ENCODE peak calls at places on chromosome 18, in six cellular contexts. One of them, this sample, is unnamed.

GRCh38 chr18:77262655-77263470 is 13.2 kb downstream of the GALR1 start:
- DNase-seq in spleen: no peak
- DNase-seq in iPS DF 6.9: no peak
- DNase-seq in colonic mucosa: no peak
- DNase-seq in left ventricle myocardium inferior: no peak
- DNase-seq in CD8-positive, alpha-beta T cell: no peak
- DNase-seq in this sample: no peak

GRCh38 chr18:44107187-44107586 is 573.5 kb upstream of the SETBP1 start:
- DNase-seq in spleen: no peak
- DNase-seq in iPS DF 6.9: no peak
- DNase-seq in colonic mucosa: no peak
- DNase-seq in left ventricle myocardium inferior: no peak
- DNase-seq in CD8-positive, alpha-beta T cell: no peak
- DNase-seq in this sample: no peak

GRCh38 chr18:36120297-36120696 is 8.8 kb downstream of the SLC39A6 start:
- DNase-seq in spleen: no peak
- DNase-seq in iPS DF 6.9: no peak
- DNase-seq in colonic mucosa: no peak
- DNase-seq in left ventricle myocardium inferior: no peak
- DNase-seq in CD8-positive, alpha-beta T cell: no peak
- DNase-seq in this sample: no peak

GRCh38 chr18:50737127-50737526 is 82.7 kb downstream of the MRO start:
- DNase-seq in spleen: no peak
- DNase-seq in iPS DF 6.9: no peak
- DNase-seq in colonic mucosa: no peak
- DNase-seq in left ventricle myocardium inferior: no peak
- DNase-seq in CD8-positive, alpha-beta T cell: no peak
- DNase-seq in this sample: no peak

GRCh38 chr18:58911766-58912165 is 47.1 kb downstream of the ZNF532 start:
- DNase-seq in spleen: no peak
- DNase-seq in iPS DF 6.9: no peak
- DNase-seq in colonic mucosa: no peak
- DNase-seq in left ventricle myocardium inferior: peak; percentile 26
- DNase-seq in CD8-positive, alpha-beta T cell: no peak
- DNase-seq in this sample: no peak

GRCh38 chr18:32287249-32287648 is 97.4 kb downstream of the MEP1B start:
- DNase-seq in spleen: no peak
- DNase-seq in iPS DF 6.9: no peak
- DNase-seq in colonic mucosa: no peak
- DNase-seq in left ventricle myocardium inferior: no peak
- DNase-seq in CD8-positive, alpha-beta T cell: no peak
- DNase-seq in this sample: no peak

GRCh38 chr18:26190506-26190905 is 35.7 kb upstream of the TAF4B start:
- DNase-seq in spleen: peak; percentile 88
- DNase-seq in iPS DF 6.9: no peak
- DNase-seq in colonic mucosa: no peak
- DNase-seq in left ventricle myocardium inferior: no peak
- DNase-seq in CD8-positive, alpha-beta T cell: peak; percentile 20
- DNase-seq in this sample: no peak

GRCh38 chr18:53971331-53971730 is 253.1 kb downstream of the MBD2 start:
- DNase-seq in spleen: no peak
- DNase-seq in iPS DF 6.9: no peak
- DNase-seq in colonic mucosa: no peak
- DNase-seq in left ventricle myocardium inferior: no peak
- DNase-seq in CD8-positive, alpha-beta T cell: no peak
- DNase-seq in this sample: no peak

GRCh38 chr18:23703057-23703986 is 14.1 kb downstream of the LAMA3 start:
- DNase-seq in spleen: no peak
- DNase-seq in iPS DF 6.9: no peak
- DNase-seq in colonic mucosa: peak; percentile 36
- DNase-seq in left ventricle myocardium inferior: no peak
- DNase-seq in CD8-positive, alpha-beta T cell: no peak
- DNase-seq in this sample: no peak

GRCh38 chr18:77108001-77108692 is 24.4 kb downstream of the MBP start:
- DNase-seq in spleen: no peak
- DNase-seq in iPS DF 6.9: no peak
- DNase-seq in colonic mucosa: peak; percentile 59
- DNase-seq in left ventricle myocardium inferior: no peak
- DNase-seq in CD8-positive, alpha-beta T cell: no peak
- DNase-seq in this sample: no peak

GRCh38 chr18:47701133-47701532 is 229.3 kb downstream of the SMAD2 start:
- DNase-seq in spleen: no peak
- DNase-seq in iPS DF 6.9: no peak
- DNase-seq in colonic mucosa: no peak
- DNase-seq in left ventricle myocardium inferior: no peak
- DNase-seq in CD8-positive, alpha-beta T cell: no peak
- DNase-seq in this sample: no peak

GRCh38 chr18:10471574-10471973 is 17.1 kb downstream of the APCDD1 start:
- DNase-seq in spleen: no peak
- DNase-seq in iPS DF 6.9: no peak
- DNase-seq in colonic mucosa: no peak
- DNase-seq in left ventricle myocardium inferior: no peak
- DNase-seq in CD8-positive, alpha-beta T cell: no peak
- DNase-seq in this sample: no peak

GRCh38 chr18:53771664-53772063 is 452.8 kb downstream of the MBD2 start:
- DNase-seq in spleen: no peak
- DNase-seq in iPS DF 6.9: no peak
- DNase-seq in colonic mucosa: no peak
- DNase-seq in left ventricle myocardium inferior: no peak
- DNase-seq in CD8-positive, alpha-beta T cell: no peak
- DNase-seq in this sample: no peak

GRCh38 chr18:11327656-11328055 is 178.3 kb upstream of the PIEZO2 start:
- DNase-seq in spleen: no peak
- DNase-seq in iPS DF 6.9: no peak
- DNase-seq in colonic mucosa: no peak
- DNase-seq in left ventricle myocardium inferior: no peak
- DNase-seq in CD8-positive, alpha-beta T cell: no peak
- DNase-seq in this sample: no peak

GRCh38 chr18:70623106-70623505 is 334.3 kb downstream of the SOCS6 start:
- DNase-seq in spleen: no peak
- DNase-seq in iPS DF 6.9: no peak
- DNase-seq in colonic mucosa: no peak
- DNase-seq in left ventricle myocardium inferior: no peak
- DNase-seq in CD8-positive, alpha-beta T cell: no peak
- DNase-seq in this sample: no peak

GRCh38 chr18:9105420-9105819 is 2.9 kb downstream of the NDUFV2 start:
- DNase-seq in spleen: no peak
- DNase-seq in iPS DF 6.9: no peak
- DNase-seq in colonic mucosa: no peak
- DNase-seq in left ventricle myocardium inferior: no peak
- DNase-seq in CD8-positive, alpha-beta T cell: no peak
- DNase-seq in this sample: no peak
- H3K4me3 ChIP-seq in spleen: no peak overlapping the region
- H3K4me3 ChIP-seq in iPS DF 6.9: no peak overlapping the region
- H3K4me3 ChIP-seq in colonic mucosa: no peak overlapping the region
- H3K4me3 ChIP-seq in left ventricle myocardium inferior: peak overlapping the region; percentile 88
- H3K4me3 ChIP-seq in CD8-positive, alpha-beta T cell: no peak overlapping the region
- H3K4me3 ChIP-seq in this sample: peak overlapping the region; percentile 93

GRCh38 chr18:346607-347006 is 78.8 kb upstream of the THOC1 start:
- DNase-seq in spleen: no peak
- DNase-seq in iPS DF 6.9: no peak
- DNase-seq in colonic mucosa: no peak
- DNase-seq in left ventricle myocardium inferior: no peak
- DNase-seq in CD8-positive, alpha-beta T cell: no peak
- DNase-seq in this sample: no peak
- H3K27me3 ChIP-seq in spleen: no peaks in the 10 kb centered on the region
- H3K27me3 ChIP-seq in iPS DF 6.9: no peaks in the 10 kb centered on the region
- H3K27me3 ChIP-seq in colonic mucosa: no peaks in the 10 kb centered on the region
- H3K27me3 ChIP-seq in left ventricle myocardium inferior: no peaks in the 10 kb centered on the region
- H3K27me3 ChIP-seq in CD8-positive, alpha-beta T cell: no peaks in the 10 kb centered on the region
- H3K27me3 ChIP-seq in this sample: peaks cover 1% of the 10 kb centered on the region

GRCh38 chr18:56470679-56471345 is 167.6 kb downstream of the TXNL1 start:
- DNase-seq in spleen: no peak
- DNase-seq in iPS DF 6.9: no peak
- DNase-seq in colonic mucosa: no peak
- DNase-seq in left ventricle myocardium inferior: peak; percentile 31
- DNase-seq in CD8-positive, alpha-beta T cell: no peak
- DNase-seq in this sample: peak; percentile 11
- H3K27ac ChIP-seq in spleen: no peak overlapping the region
- H3K27ac ChIP-seq in iPS DF 6.9: no peak overlapping the region
- H3K27ac ChIP-seq in colonic mucosa: no peak overlapping the region
- H3K27ac ChIP-seq in left ventricle myocardium inferior: peak overlapping the region; percentile 51
- H3K27ac ChIP-seq in CD8-positive, alpha-beta T cell: no peak overlapping the region
- H3K27ac ChIP-seq in this sample: no peak overlapping the region

DNA sequence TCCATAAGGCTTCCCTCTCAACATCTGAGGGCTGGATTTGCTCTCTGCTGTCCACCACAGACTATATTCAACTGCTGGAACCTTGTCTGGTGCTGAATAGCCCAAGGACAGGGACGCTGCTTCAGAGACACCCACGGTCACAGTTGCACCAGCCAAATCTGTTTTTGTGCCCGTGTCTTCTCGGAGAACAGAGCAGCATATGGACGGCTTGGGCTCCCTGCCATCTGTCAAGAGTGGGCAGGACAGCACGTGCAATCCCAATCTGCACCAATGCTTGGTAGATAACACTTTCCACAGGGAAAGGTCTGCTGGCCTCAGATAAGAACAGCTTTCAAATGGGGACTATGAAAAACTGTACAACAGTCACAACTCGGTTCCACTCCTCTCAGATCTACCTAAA is 466.1 kb downstream of the TGIF1 start:
- DNase-seq in spleen: no peak
- DNase-seq in iPS DF 6.9: no peak
- DNase-seq in colonic mucosa: no peak
- DNase-seq in left ventricle myocardium inferior: peak; percentile 22
- DNase-seq in CD8-positive, alpha-beta T cell: no peak
- DNase-seq in this sample: no peak
- H3K4me3 ChIP-seq in spleen: no peak overlapping the region
- H3K4me3 ChIP-seq in iPS DF 6.9: no peak overlapping the region
- H3K4me3 ChIP-seq in colonic mucosa: no peak overlapping the region
- H3K4me3 ChIP-seq in left ventricle myocardium inferior: no peak overlapping the region
- H3K4me3 ChIP-seq in CD8-positive, alpha-beta T cell: no peak overlapping the region
- H3K4me3 ChIP-seq in this sample: no peak overlapping the region

GRCh38 chr18:78977627-78978271 is 1.9 kb upstream of the SALL3 start:
- DNase-seq in spleen: no peak
- DNase-seq in iPS DF 6.9: no peak
- DNase-seq in colonic mucosa: no peak
- DNase-seq in left ventricle myocardium inferior: no peak
- DNase-seq in CD8-positive, alpha-beta T cell: no peak
- DNase-seq in this sample: no peak

GRCh38 chr18:78978336-78979057 is 1.1 kb upstream of the SALL3 start:
- DNase-seq in spleen: no peak
- DNase-seq in iPS DF 6.9: no peak
- DNase-seq in colonic mucosa: no peak
- DNase-seq in left ventricle myocardium inferior: no peak
- DNase-seq in CD8-positive, alpha-beta T cell: no peak
- DNase-seq in this sample: no peak

GRCh38 chr18:78975699-78976098 is 3.9 kb upstream of the SALL3 start:
- DNase-seq in spleen: no peak
- DNase-seq in iPS DF 6.9: no peak
- DNase-seq in colonic mucosa: no peak
- DNase-seq in left ventricle myocardium inferior: no peak
- DNase-seq in CD8-positive, alpha-beta T cell: no peak
- DNase-seq in this sample: no peak

GRCh38 chr18:78975282-78975681 is 4.3 kb upstream of the SALL3 start:
- DNase-seq in spleen: no peak
- DNase-seq in iPS DF 6.9: no peak
- DNase-seq in colonic mucosa: no peak
- DNase-seq in left ventricle myocardium inferior: no peak
- DNase-seq in CD8-positive, alpha-beta T cell: no peak
- DNase-seq in this sample: no peak

GRCh38 chr18:78976697-78977626 is 2.7 kb upstream of the SALL3 start:
- DNase-seq in spleen: no peak
- DNase-seq in iPS DF 6.9: no peak
- DNase-seq in colonic mucosa: no peak
- DNase-seq in left ventricle myocardium inferior: no peak
- DNase-seq in CD8-positive, alpha-beta T cell: no peak
- DNase-seq in this sample: no peak
- H3K27me3 ChIP-seq in spleen: peaks cover 97% of the 10 kb centered on the region
- H3K27me3 ChIP-seq in iPS DF 6.9: peaks cover 57% of the 10 kb centered on the region
- H3K27me3 ChIP-seq in colonic mucosa: peaks cover 78% of the 10 kb centered on the region
- H3K27me3 ChIP-seq in left ventricle myocardium inferior: peaks cover 96% of the 10 kb centered on the region
- H3K27me3 ChIP-seq in CD8-positive, alpha-beta T cell: peaks cover 24% of the 10 kb centered on the region
- H3K27me3 ChIP-seq in this sample: peaks cover 52% of the 10 kb centered on the region

GRCh38 chr18:29753379-29753778 is 1289.2 kb downstream of the DSC3 start:
- DNase-seq in spleen: no peak
- DNase-seq in iPS DF 6.9: no peak
- DNase-seq in colonic mucosa: no peak
- DNase-seq in left ventricle myocardium inferior: no peak
- DNase-seq in CD8-positive, alpha-beta T cell: no peak
- DNase-seq in this sample: no peak
- H3K27ac ChIP-seq in spleen: no peak overlapping the region
- H3K27ac ChIP-seq in iPS DF 6.9: no peak overlapping the region
- H3K27ac ChIP-seq in colonic mucosa: no peak overlapping the region
- H3K27ac ChIP-seq in left ventricle myocardium inferior: no peak overlapping the region
- H3K27ac ChIP-seq in CD8-positive, alpha-beta T cell: no peak overlapping the region
- H3K27ac ChIP-seq in this sample: no peak overlapping the region